ENCODE peak calls at places on chromosomes 3 and 15, in five cellular contexts. R is activated CD4-positive, alpha-beta T cell treated with anti-CD3 and anti-CD28 coated beads for 48 hours; L is aorta; O is H4; H is astrocyte of the spinal cord. V is an unnamed sample.

GRCh38 chr15:56598991-56599390 is 134.1 kb upstream of the MNS1 start:
- DNase-seq in H (peak), R (no peak), O (no peak), L (no peak), V (no peak)

GRCh38 chr3:169658311-169658931 is 5.1 kb downstream of the MECOM start:
- DNase-seq in L (peak), O (no peak), R (no peak), H (no peak), V (no peak)

GRCh38 chr15:40787344-40787841 is 17.6 kb downstream of the C15orf62 start:
- DNase-seq in R (peak), H (peak), O (peak), L (peak), V (no peak)

GRCh38 chr15:98684441-98684840 is 36.1 kb downstream of the IGF1R start:
- DNase-seq in H (peak), L (no peak), O (peak), R (no peak), V (peak)

GRCh38 chr3:80035021-80035420 is 267.2 kb upstream of the ROBO1 start:
- DNase-seq in R (no peak), H (no peak), O (no peak), L (no peak), V (no peak)

GRCh38 chr15:43749690-43750345 is 3.6 kb downstream of the PDIA3 start:
- DNase-seq in L (no peak), O (no peak), R (peak), H (peak), V (no peak)

GRCh38 chr15:59172289-59172901 is 34.2 kb upstream of the LDHAL6B start:
- DNase-seq in H (no peak), R (no peak), L (no peak), O (no peak), V (no peak)

GRCh38 chr3:63693351-63693750 is 40.9 kb downstream of the SNTN start:
- DNase-seq in O (no peak), L (no peak), H (no peak), R (no peak), V (no peak)

GRCh38 chr3:64693031-64693430 is 5.2 kb upstream of the ADAMTS9 start:
- DNase-seq in L (no peak), O (no peak), R (no peak), H (no peak), V (no peak)

GRCh38 chr3:74500257-74500656 is 114.2 kb downstream of the CNTN3 start:
- DNase-seq in H (no peak), R (no peak), L (no peak), O (no peak), V (no peak)

GRCh38 chr3:124059580-124059979 is 67.7 kb upstream of the ROPN1 start:
- DNase-seq in H (no peak), L (no peak), O (peak), R (no peak), V (peak)

GRCh38 chr3:43691120-43692002 is 623 bp downstream of the ABHD5 start:
- DNase-seq in R (peak), O (peak), L (peak), H (peak), V (no peak)